ENCODE peak calls at places on chromosomes 12 and 14, in six cellular contexts. G is spleen, Y is posterior cingulate gyrus, K is A549, P is transverse colon, X is GM06990. J is an unnamed sample.

GRCh38 chr12:32891526-32891925 is 5.1 kb downstream of the PKP2 start:
- DNase-seq in G (no peak), Y (no peak), K (no peak), P (no peak), X (no peak), J (no peak)

GRCh38 chr12:122064034-122064777 is 14.3 kb upstream of the MLXIP start:
- DNase-seq in G (peak), Y (peak), K (peak), P (peak), X (peak), J (no peak)

GRCh38 chr12:52059582-52060497 is 8.6 kb downstream of the NR4A1 start:
- DNase-seq in G (no peak), Y (no peak), K (no peak), P (peak), X (no peak), J (no peak)

GRCh38 chr12:131699434-131699833 is 11.5 kb upstream of the SFSWAP start:
- DNase-seq in G (no peak), Y (no peak), K (no peak), P (no peak), X (no peak), J (no peak)

GRCh38 chr14:89750206-89750867 is 204.2 kb downstream of the EFCAB11 start:
- DNase-seq in G (no peak), Y (no peak), K (no peak), P (no peak), X (no peak), J (no peak)

GRCh38 chr14:56687123-56687522 is 107.5 kb downstream of the TMEM260 start:
- DNase-seq in G (no peak), Y (no peak), K (no peak), P (no peak), X (no peak), J (no peak)

GRCh38 chr12:124992874-124993567 is 424 bp upstream of the BRI3BP start:
- DNase-seq in G (peak), Y (no peak), K (peak), P (peak), X (peak), J (no peak)

GRCh38 chr14:35046751-35047536 is 872 bp downstream of the FAM177A1 start:
- DNase-seq in G (no peak), Y (peak), K (peak), P (peak), X (no peak), J (no peak)

GRCh38 chr14:102293784-102294183 is 11.2 kb downstream of the MOK start:
- DNase-seq in G (peak), Y (no peak), K (no peak), P (no peak), X (no peak), J (no peak)

GRCh38 chr12:66861157-66861750 is 182.4 kb upstream of the GRIP1 start:
- DNase-seq in G (peak), Y (peak), K (peak), P (peak), X (peak), J (no peak)

GRCh38 chr12:50517456-50518048 is 12.8 kb downstream of the DIP2B start:
- DNase-seq in G (no peak), Y (no peak), K (no peak), P (no peak), X (peak), J (no peak)

GRCh38 chr12:27580561-27581330 is 56.7 kb downstream of the PPFIBP1 start:
- DNase-seq in G (no peak), Y (no peak), K (no peak), P (no peak), X (no peak), J (no peak)

GRCh38 chr14:58808828-58809227 is 171.1 kb downstream of the DACT1 start:
- DNase-seq in G (no peak), Y (no peak), K (no peak), P (no peak), X (no peak), J (no peak)

GRCh38 chr14:21257395-21258193 is 11.6 kb downstream of the HNRNPC start:
- DNase-seq in G (no peak), Y (no peak), K (no peak), P (no peak), X (no peak), J (no peak)

GRCh38 chr12:64671682-64672081 is 61.4 kb downstream of the RASSF3 start:
- DNase-seq in G (no peak), Y (no peak), K (no peak), P (no peak), X (no peak), J (no peak)

GRCh38 chr12:12474471-12474928 is 88.2 kb downstream of the DUSP16 start:
- DNase-seq in G (no peak), Y (no peak), K (no peak), P (no peak), X (peak), J (no peak)

GRCh38 chr14:101007765-101008164 is 104.2 kb upstream of the RTL1 start:
- DNase-seq in G (peak), Y (no peak), K (no peak), P (no peak), X (no peak), J (no peak)

GRCh38 chr12:114063435-114063834 is 97.3 kb upstream of the RBM19 start:
- DNase-seq in G (no peak), Y (no peak), K (no peak), P (no peak), X (no peak), J (no peak)

GRCh38 chr12:61536525-61536924 is 723.7 kb upstream of the USP15 start:
- DNase-seq in G (no peak), Y (no peak), K (no peak), P (no peak), X (no peak), J (no peak)

GRCh38 chr12:23634344-23634743 is 315.1 kb downstream of the SOX5 start:
- DNase-seq in G (no peak), Y (no peak), K (no peak), P (no peak), X (no peak), J (no peak)

GRCh38 chr14:38994721-38995120 is 108.3 kb downstream of the SEC23A start:
- DNase-seq in G (no peak), Y (no peak), K (no peak), P (no peak), X (no peak), J (no peak)

GRCh38 chr14:64841121-64841611 is 38.5 kb downstream of the SPTB start:
- DNase-seq in G (no peak), Y (no peak), K (peak), P (no peak), X (no peak), J (no peak)

GRCh38 chr14:78043349-78043748 is 126.8 kb upstream of the NRXN3 start:
- DNase-seq in G (no peak), Y (no peak), K (no peak), P (no peak), X (no peak), J (no peak)

GRCh38 chr12:103840881-103841689 is at the start of gene NT5DC3:
- DNase-seq in G (peak), Y (peak), K (peak), P (peak), X (peak), J (peak)

GRCh38 chr12:24177889-24178288 is 228.4 kb upstream of the SOX5 start:
- DNase-seq in G (no peak), Y (no peak), K (no peak), P (no peak), X (no peak), J (no peak)

J was measured in cortex of kidney.